ENCODE peak calls at places on chromosomes 6 and 20, in seven cellular contexts. R is neural crest cell, X is GM20000, C is IMR-90, N is choroid plexus epithelial cell, J is chondrocyte, K is progenitor cell of endocrine pancreas. Y is an unnamed sample.

GRCh38 chr6:71284785-71285184 is 3.8 kb upstream of the OGFRL1 start:
- DNase-seq in R (no peak), X (no peak), C (no peak), N (peak), J (no peak), K (no peak), Y (no peak)

GRCh38 chr6:10033223-10033829 is 381.5 kb downstream of the TFAP2A start:
- DNase-seq in R (no peak), X (no peak), C (no peak), N (no peak), J (no peak), K (no peak), Y (no peak)

GRCh38 chr6:16752206-16752867 is 8.9 kb downstream of the ATXN1 start:
- DNase-seq in R (no peak), X (no peak), C (peak), N (peak), J (no peak), K (no peak), Y (no peak)

GRCh38 chr6:151807513-151808330 is at the start of gene ESR1:
- DNase-seq in R (no peak), X (peak), C (no peak), N (peak), J (no peak), K (peak), Y (no peak)

GRCh38 chr20:31837896-31838397 is 7.5 kb downstream of the FOXS1 start:
- DNase-seq in R (no peak), X (no peak), C (peak), N (peak), J (no peak), K (no peak), Y (no peak)

GRCh38 chr20:51494241-51495110 is 48.0 kb downstream of the NFATC2 start:
- DNase-seq in R (no peak), X (no peak), C (no peak), N (no peak), J (no peak), K (no peak), Y (peak)

GRCh38 chr20:1752045-1752444 is 94.5 kb upstream of the SIRPG start:
- DNase-seq in R (no peak), X (no peak), C (no peak), N (no peak), J (no peak), K (no peak), Y (no peak)

GRCh38 chr20:58714923-58715708 is 22.5 kb downstream of the NPEPL1 start:
- DNase-seq in R (no peak), X (peak), C (no peak), N (no peak), J (peak), K (no peak), Y (no peak)

GRCh38 chr6:163180874-163181541 is 233.5 kb upstream of the QKI start:
- DNase-seq in R (peak), X (no peak), C (no peak), N (peak), J (no peak), K (peak), Y (no peak)

GRCh38 chr6:158954778-158955177 is 45.2 kb downstream of the RSPH3 start:
- DNase-seq in R (no peak), X (no peak), C (no peak), N (no peak), J (no peak), K (no peak), Y (no peak)

GRCh38 chr6:90233994-90234393 is 62.6 kb downstream of the BACH2 start:
- DNase-seq in R (no peak), X (no peak), C (no peak), N (no peak), J (no peak), K (no peak), Y (no peak)

GRCh38 chr20:1769491-1769890 is 111.9 kb upstream of the SIRPG start:
- DNase-seq in R (no peak), X (no peak), C (no peak), N (no peak), J (no peak), K (no peak), Y (no peak)

GRCh38 chr6:106527111-106527510 is 102.2 kb downstream of the RTN4IP1 start:
- DNase-seq in R (no peak), X (no peak), C (no peak), N (no peak), J (no peak), K (no peak), Y (no peak)

GRCh38 chr6:128508588-128509296 is 11.7 kb downstream of the PTPRK start:
- DNase-seq in R (no peak), X (no peak), C (peak), N (peak), J (no peak), K (no peak), Y (no peak)

GRCh38 chr20:19071902-19072498 is 140.4 kb upstream of the SLC24A3 start:
- DNase-seq in R (no peak), X (no peak), C (no peak), N (no peak), J (no peak), K (no peak), Y (no peak)

GRCh38 chr6:78345882-78346281 is 521.5 kb upstream of the IRAK1BP1 start:
- DNase-seq in R (no peak), X (no peak), C (no peak), N (no peak), J (no peak), K (no peak), Y (no peak)

GRCh38 chr6:89602713-89603112 is 35.8 kb downstream of the LYRM2 start:
- DNase-seq in R (no peak), X (no peak), C (no peak), N (no peak), J (no peak), K (no peak), Y (no peak)

GRCh38 chr20:57788936-57789613 is 79.3 kb upstream of the PMEPA1 start:
- DNase-seq in R (no peak), X (no peak), C (no peak), N (no peak), J (no peak), K (no peak), Y (no peak)

GRCh38 chr20:39190666-39191570 is 228.8 kb downstream of the DHX35 start:
- DNase-seq in R (no peak), X (no peak), C (peak), N (no peak), J (no peak), K (no peak), Y (no peak)

GRCh38 chr6:131013495-131013894 is 49.5 kb downstream of the EPB41L2 start:
- DNase-seq in R (no peak), X (no peak), C (peak), N (peak), J (no peak), K (no peak), Y (no peak)

GRCh38 chr6:26222587-26222986 is 135.4 kb downstream of the HFE start:
- DNase-seq in R (no peak), X (no peak), C (no peak), N (no peak), J (no peak), K (no peak), Y (no peak)

DNA sequence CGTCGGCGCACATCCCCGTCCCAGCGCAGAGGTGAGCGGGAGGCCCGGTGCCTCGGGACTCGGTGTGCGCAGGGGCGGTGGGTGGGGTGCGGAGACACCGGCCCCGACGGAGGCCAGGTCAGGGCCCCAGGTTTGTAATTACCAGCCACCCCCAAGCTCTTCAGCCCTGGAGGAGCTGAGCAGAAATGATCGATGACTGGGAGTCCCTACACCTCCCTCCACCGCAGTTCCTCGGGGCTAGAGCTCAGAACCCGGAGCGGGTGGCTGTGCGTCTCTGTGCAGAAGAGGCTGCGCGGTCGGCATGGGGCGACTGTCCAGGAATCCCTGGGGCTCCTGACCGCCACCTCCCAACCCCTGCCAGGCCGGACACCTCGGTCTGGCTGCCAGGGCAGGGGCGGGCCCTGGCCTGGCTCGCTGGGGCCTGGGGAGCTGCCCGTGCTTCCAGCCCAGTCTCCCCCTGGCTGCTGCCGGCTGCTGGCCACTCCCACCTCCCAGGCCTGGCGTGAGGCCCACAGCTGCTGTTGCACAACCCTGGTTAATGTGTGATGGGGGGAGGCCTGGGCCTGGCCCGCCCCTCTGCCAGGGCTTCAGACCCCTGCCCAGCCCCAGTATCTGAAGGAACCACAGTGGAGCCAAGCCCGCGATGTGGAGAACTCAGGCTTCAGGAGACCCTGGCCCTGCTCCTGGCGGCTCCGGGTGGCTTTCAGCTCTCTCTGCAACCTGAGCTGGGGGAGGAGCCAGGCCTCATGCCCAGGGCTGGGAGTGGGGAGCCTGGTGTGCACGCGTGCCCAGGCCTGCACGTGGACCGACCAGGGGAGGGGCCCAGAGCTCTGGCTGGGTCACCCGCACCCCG is 1.2 kb downstream of the SLC2A4RG start:
- DNase-seq in R (peak), X (peak), C (peak), N (peak), J (peak), K (peak), Y (no peak)
- TF ChIP-seq CTCF in R (peak), X (no peak), C (peak), N (peak), J (peak), K (peak), Y (no peak)

DNA sequence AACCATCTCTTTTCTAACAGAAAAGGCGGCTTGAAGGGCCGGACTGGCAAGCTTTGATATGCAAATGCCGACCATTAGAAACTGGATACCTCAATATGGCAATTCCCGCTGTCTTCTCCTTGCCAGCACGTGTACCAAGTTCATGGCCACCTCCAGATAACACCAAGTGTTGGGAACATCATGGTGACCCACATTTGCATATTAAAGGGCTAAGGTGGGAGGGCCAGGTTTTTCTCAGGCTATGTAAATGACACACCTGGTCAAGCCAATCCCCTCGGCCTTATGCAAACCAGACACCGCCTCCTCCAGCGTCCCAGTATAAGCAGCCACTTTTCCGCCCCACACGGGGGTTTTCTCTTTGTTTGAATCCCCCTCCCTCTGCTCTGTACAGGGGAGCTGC is 110.7 kb downstream of the DACT2 start:
- DNase-seq in R (no peak), X (no peak), C (no peak), N (no peak), J (no peak), K (no peak), Y (no peak)
- TF ChIP-seq CTCF in R (no peak), X (no peak), C (no peak), N (no peak), J (no peak), K (no peak), Y (no peak)

GRCh38 chr20:62901891-62902290 is 24.4 kb downstream of the DIDO1 start:
- DNase-seq in R (no peak), X (no peak), C (no peak), N (no peak), J (no peak), K (no peak), Y (no peak)

GRCh38 chr20:62898970-62899632 is 27.2 kb downstream of the DIDO1 start:
- DNase-seq in R (no peak), X (peak), C (no peak), N (no peak), J (no peak), K (no peak), Y (no peak)

GRCh38 chr20:62900052-62900691 is 26.1 kb downstream of the DIDO1 start:
- DNase-seq in R (peak), X (peak), C (peak), N (peak), J (no peak), K (peak), Y (peak)

GRCh38 chr20:62899633-62900051 is 26.7 kb downstream of the DIDO1 start:
- DNase-seq in R (no peak), X (no peak), C (no peak), N (peak), J (no peak), K (no peak), Y (no peak)

DNA sequence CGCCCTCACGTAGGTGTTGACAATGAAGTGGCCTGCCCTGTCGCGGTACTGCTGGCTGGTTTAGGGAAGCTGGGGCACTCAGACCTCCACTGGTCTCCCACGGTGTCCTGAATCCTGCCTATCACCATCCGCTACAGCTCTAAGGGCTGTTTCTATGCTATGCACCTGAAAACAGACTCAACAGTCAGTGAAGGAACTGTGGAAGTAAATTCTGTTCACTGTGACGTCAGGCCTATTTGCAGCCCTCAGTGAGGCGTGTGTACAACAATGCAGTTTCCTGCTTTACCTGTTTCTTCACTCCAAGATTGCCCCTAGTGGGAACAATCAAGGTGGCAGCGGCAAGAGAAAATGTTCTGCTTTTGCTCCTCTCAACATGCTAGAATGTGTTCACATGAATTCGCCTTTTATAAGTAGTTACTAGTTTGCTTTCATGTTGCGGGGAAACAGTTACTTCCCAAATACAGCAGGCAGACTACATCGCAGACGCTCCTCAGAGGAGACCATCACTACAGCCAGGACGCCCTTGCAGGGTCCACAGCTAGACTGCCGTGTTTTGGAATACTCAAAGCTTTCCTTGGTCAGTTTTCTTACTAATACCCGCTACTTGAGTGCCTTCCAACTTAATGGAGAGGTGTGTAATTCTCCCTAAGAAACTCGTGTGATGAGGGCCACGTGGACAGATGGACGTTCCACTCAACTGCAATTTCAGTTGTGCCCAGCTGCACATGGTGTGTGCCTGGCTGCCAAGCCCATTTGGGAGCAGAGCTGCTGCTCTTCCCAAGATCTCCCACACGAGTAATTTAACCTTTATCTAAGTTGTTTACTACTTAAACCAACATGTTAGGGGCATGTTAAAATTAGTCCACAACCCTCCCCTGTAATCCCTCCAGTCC is 25.4 kb downstream of the DIDO1 start:
- DNase-seq in R (no peak), X (no peak), C (no peak), N (no peak), J (no peak), K (no peak), Y (no peak)
- TF ChIP-seq CTCF in R (no peak), X (no peak), C (peak), N (peak), J (no peak), K (no peak), Y (no peak)

GRCh38 chr6:63492476-63492875 is 79.8 kb upstream of the LOC128125822 start:
- DNase-seq in R (no peak), X (no peak), C (no peak), N (no peak), J (no peak), K (no peak), Y (no peak)

GRCh38 chr6:63486196-63486595 is 86.1 kb upstream of the LOC128125822 start:
- DNase-seq in R (no peak), X (no peak), C (no peak), N (no peak), J (no peak), K (no peak), Y (no peak)

GRCh38 chr6:63491104-63491503 is 81.2 kb upstream of the LOC128125822 start:
- DNase-seq in R (no peak), X (no peak), C (no peak), N (no peak), J (no peak), K (no peak), Y (no peak)

DNA sequence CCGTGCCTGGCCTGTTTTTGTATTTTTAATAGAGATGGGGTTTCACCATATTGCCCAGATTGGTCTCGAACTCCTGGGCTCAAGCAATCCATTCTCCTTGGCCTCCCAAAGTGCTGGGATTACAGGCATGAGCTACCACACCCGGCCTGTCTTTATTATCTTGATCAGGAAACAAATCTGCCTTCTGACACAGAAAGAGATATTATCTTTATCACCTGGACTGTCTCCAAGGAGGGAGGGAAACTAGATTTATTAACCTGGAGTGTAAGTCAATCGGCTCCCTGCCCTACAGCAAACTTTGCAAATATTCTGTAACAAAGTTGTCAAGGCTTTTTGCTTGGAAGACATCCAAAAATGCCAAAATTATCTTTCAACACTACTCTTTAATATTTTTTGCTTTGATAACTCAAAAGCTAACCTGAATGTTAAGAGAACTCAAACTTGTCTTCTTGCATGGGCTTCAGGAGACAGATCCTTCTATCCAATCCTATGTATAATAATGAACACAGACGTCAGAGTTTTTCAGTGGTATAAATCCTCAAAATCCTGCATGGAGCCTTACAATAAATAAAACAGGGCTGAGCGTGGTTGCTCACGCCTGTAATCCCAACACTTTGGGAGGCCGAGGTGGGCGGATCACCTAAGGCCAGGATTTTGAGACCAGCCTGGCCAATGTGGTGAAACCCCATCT is 85.0 kb upstream of the LOC128125822 start:
- DNase-seq in R (no peak), X (no peak), C (no peak), N (no peak), J (no peak), K (no peak), Y (no peak)
- TF ChIP-seq CTCF in R (no peak), X (no peak), C (no peak), N (no peak), J (no peak), K (no peak), Y (no peak)

DNA sequence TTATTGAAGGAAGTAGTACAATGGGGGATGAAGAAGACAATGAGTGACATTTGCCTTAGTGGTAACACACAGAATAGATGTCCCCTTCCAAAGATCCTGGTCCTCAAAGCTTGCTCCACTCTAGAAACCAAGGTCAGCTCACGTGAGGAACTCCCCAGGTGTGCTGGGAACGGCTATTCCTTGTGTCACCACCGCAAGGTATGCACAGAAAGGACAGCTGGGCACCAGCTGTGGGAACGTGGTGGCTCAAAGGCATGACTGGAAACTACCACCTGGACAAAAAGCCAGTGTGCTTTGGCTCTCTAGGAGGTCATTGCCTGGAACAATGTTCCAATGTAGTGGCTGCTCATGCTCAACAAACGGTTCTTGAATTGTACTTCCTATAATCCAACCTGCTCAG is 94.0 kb downstream of the SLC22A3 start:
- DNase-seq in R (no peak), X (no peak), C (no peak), N (no peak), J (no peak), K (no peak), Y (no peak)
- TF ChIP-seq CTCF in R (no peak), X (no peak), C (no peak), N (no peak), J (no peak), K (no peak), Y (no peak)

GRCh38 chr20:37781626-37782025 is 87.8 kb downstream of the CTNNBL1 start:
- DNase-seq in R (no peak), X (no peak), C (peak), N (no peak), J (no peak), K (no peak), Y (no peak)
- TF ChIP-seq CTCF in R (no peak), X (no peak), C (no peak), N (no peak), J (no peak), K (no peak), Y (no peak)

DNA sequence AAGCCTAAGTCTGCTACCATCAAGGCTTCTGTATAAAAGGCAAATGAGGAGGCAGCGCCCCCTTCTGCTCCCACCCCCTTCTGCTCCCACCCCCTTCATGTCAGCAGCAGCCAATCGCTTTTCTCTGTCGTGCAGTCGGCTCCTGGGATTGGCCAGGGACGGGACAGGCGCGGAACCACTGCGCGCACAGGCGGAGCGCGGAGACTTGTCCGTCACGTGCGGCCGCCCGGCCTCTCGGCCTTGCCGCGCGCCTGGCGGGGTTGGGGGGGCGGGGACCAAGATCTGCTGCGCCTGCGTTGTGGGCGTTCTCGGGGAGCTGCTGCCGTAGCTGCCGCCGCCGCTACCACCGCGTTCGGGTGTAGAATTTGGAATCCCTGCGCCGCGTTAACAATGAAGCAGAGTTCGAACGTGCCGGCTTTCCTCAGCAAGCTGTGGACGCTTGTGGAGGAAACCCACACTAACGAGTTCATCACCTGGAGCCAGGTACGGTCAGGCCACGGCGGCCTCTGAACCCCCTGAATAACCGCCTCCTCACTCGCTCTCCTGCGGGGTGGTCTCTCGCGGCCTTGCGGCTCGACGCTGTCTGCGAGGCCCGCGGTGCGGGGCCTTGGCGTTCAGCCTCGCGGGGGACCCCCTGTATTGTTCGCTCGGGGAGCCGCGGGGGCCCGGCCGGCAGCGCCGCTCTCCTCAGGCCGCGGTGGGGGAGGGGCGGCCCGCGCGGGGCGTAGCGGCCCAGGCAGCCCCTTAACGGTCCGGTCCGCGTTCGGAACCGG is at the start of gene HSF2:
- DNase-seq in R (peak), X (peak), C (peak), N (peak), J (peak), K (peak), Y (peak)
- TF ChIP-seq CTCF in R (no peak), X (no peak), C (peak), N (peak), J (peak), K (peak), Y (no peak)

Y was measured in natural killer cell.